ENCODE peak calls at places on chromosomes 11 and 22, in six cellular contexts. X is EH; N is SHP77 treated with DMSO at 0.1 percent for 48 hours; A is HT1080; S is esophagus squamous epithelium; B is activated CD4-positive, alpha-beta T cell treated with anti-CD3 and anti-CD28 coated beads for 48 hours. G is an unnamed sample.
A peak's percentile ranks its signal among the peaks of the same experiment; 100 is the strongest.

GRCh38 chr11:68120212-68121066 is 749 bp downstream of the CHKA start:
- DNase-seq in X (peak; percentile 47), S (no peak), B (peak; percentile 55), N (no peak), A (no peak), G (peak; percentile 77)

GRCh38 chr11:6404341-6405038 is 14.2 kb downstream of the SMPD1 start:
- DNase-seq in N (no peak), B (peak; percentile 36), X (peak; percentile 64), A (peak; percentile 18), S (no peak), G (no peak)

GRCh38 chr11:74818283-74818946 is 69.8 kb downstream of the RNF169 start:
- DNase-seq in A (peak; percentile 5), S (no peak), N (no peak), B (no peak), X (peak; percentile 3), G (no peak)

GRCh38 chr11:26842458-26842841 is 120.6 kb upstream of the SLC5A12 start:
- DNase-seq in S (no peak), A (no peak), B (no peak), X (peak; percentile 53), N (no peak), G (no peak)

GRCh38 chr11:100774859-100775258 is 87.8 kb downstream of the ARHGAP42 start:
- DNase-seq in B (no peak), X (no peak), A (no peak), S (no peak), N (no peak), G (no peak)

GRCh38 chr11:2588809-2589537 is 110.8 kb downstream of the KCNQ1OT1 start:
- DNase-seq in S (no peak), N (no peak), X (no peak), A (no peak), B (no peak), G (no peak)

GRCh38 chr22:23023294-23023693 is 47.0 kb upstream of the GNAZ start:
- DNase-seq in N (no peak), S (no peak), A (no peak), X (no peak), B (no peak), G (no peak)

GRCh38 chr11:44622190-44622650 is 56.8 kb downstream of the CD82 start:
- DNase-seq in X (no peak), S (no peak), B (peak; percentile 2), A (no peak), N (no peak), G (peak; percentile 3)

GRCh38 chr11:109512249-109512648 is 90.3 kb downstream of the C11orf87 start:
- DNase-seq in X (no peak), B (no peak), N (no peak), A (no peak), S (no peak), G (no peak)

GRCh38 chr11:504053-504993 is 2.7 kb downstream of the RNH1 start:
- DNase-seq in B (peak; percentile 32), N (no peak), S (no peak), X (peak; percentile 54), A (no peak), G (peak; percentile 74)

GRCh38 chr11:34192481-34193401 is 87.3 kb downstream of the NAT10 start:
- DNase-seq in A (peak; percentile 95), X (peak; percentile 96), N (no peak), S (no peak), B (peak; percentile 54), G (peak; percentile 60)

GRCh38 chr11:115980336-115980735 is 476.1 kb upstream of the CADM1 start:
- DNase-seq in A (no peak), N (no peak), S (no peak), B (no peak), X (no peak), G (no peak)